ENCODE peak calls at places on chromosomes 11 and 22, in nine cellular contexts. M is fibroblast of lung; I is CD8-positive, alpha-beta T cell; F is thyroid gland; P is IMR-90; E is aorta; V is iPS DF 6.9; K is left ventricle myocardium inferior; Q is CD8-positive, alpha-beta memory T cell. D is an unnamed sample.

GRCh38 chr11:111359223-111360149 is 19.6 kb downstream of the POU2AF1 start:
- DNase-seq in M (no peak), I (no peak), F (no peak), P (no peak), E (no peak), V (no peak), K (no peak), Q (no peak), D (no peak)

GRCh38 chr11:62555464-62556092 is 9.0 kb upstream of the AHNAK start:
- DNase-seq in M (peak; percentile 76), I (peak; percentile 71), F (no peak), P (peak; percentile 30), E (no peak), V (no peak), K (peak; percentile 39), Q (peak; percentile 60), D (no peak)

GRCh38 chr22:42889290-42889689 is 32.2 kb upstream of the ARFGAP3 start:
- DNase-seq in M (no peak), I (no peak), F (no peak), P (no peak), E (no peak), V (no peak), K (no peak), Q (no peak), D (no peak)

GRCh38 chr22:27845603-27846100 is 44.1 kb upstream of the MN1 start:
- DNase-seq in M (no peak), I (no peak), F (no peak), P (no peak), E (no peak), V (no peak), K (no peak), Q (no peak), D (no peak)

GRCh38 chr22:50529416-50530279 is at the start of gene TYMP:
- DNase-seq in M (no peak), I (peak; percentile 47), F (peak; percentile 57), P (no peak), E (peak; percentile 90), V (no peak), K (peak; percentile 82), Q (peak; percentile 67), D (no peak)

GRCh38 chr11:61626580-61627380 is 45.9 kb upstream of the SYT7 start:
- DNase-seq in M (no peak), I (no peak), F (peak; percentile 80), P (peak; percentile 36), E (no peak), V (peak; percentile 78), K (peak; percentile 50), Q (no peak), D (no peak)

GRCh38 chr22:50114221-50114981 is 24.6 kb downstream of the MOV10L1 start:
- DNase-seq in M (peak; percentile 81), I (no peak), F (peak; percentile 59), P (peak; percentile 83), E (no peak), V (no peak), K (no peak), Q (no peak), D (no peak)

GRCh38 chr11:19539861-19540260 is 172.8 kb upstream of the NAV2 start:
- DNase-seq in M (no peak), I (no peak), F (no peak), P (no peak), E (no peak), V (no peak), K (no peak), Q (no peak), D (no peak)

GRCh38 chr11:109037856-109038780 is 373.2 kb downstream of the DDX10 start:
- DNase-seq in M (peak; percentile 46), I (no peak), F (no peak), P (peak; percentile 61), E (no peak), V (no peak), K (no peak), Q (no peak), D (no peak)

GRCh38 chr11:61954106-61955030 is 4.2 kb downstream of the BEST1 start:
- DNase-seq in M (peak; percentile 45), I (no peak), F (no peak), P (no peak), E (no peak), V (no peak), K (no peak), Q (no peak), D (no peak)

GRCh38 chr22:38257170-38257569 is 15.6 kb downstream of the TMEM184B start:
- DNase-seq in M (peak; percentile 61), I (no peak), F (no peak), P (peak; percentile 81), E (no peak), V (no peak), K (no peak), Q (no peak), D (no peak)

GRCh38 chr11:28833670-28834069 is 725.5 kb downstream of the METTL15 start:
- DNase-seq in M (peak; percentile 80), I (no peak), F (no peak), P (peak; percentile 99), E (no peak), V (no peak), K (no peak), Q (no peak), D (no peak)

GRCh38 chr11:114960117-114960516 is 281.8 kb downstream of the NXPE2 start:
- DNase-seq in M (no peak), I (no peak), F (no peak), P (no peak), E (no peak), V (no peak), K (no peak), Q (no peak), D (no peak)

GRCh38 chr22:46056169-46057041 is 79.4 kb upstream of the WNT7B start:
- DNase-seq in M (no peak), I (no peak), F (no peak), P (no peak), E (peak; percentile 80), V (no peak), K (peak; percentile 38), Q (no peak), D (peak; percentile 68)

GRCh38 chr22:46055176-46055850 is 78.4 kb upstream of the WNT7B start:
- DNase-seq in M (no peak), I (no peak), F (no peak), P (no peak), E (peak; percentile 74), V (no peak), K (peak; percentile 63), Q (no peak), D (no peak)

GRCh38 chr22:46057206-46057605 is 80.2 kb upstream of the WNT7B start:
- DNase-seq in M (peak; percentile 19), I (no peak), F (no peak), P (no peak), E (no peak), V (no peak), K (peak; percentile 27), Q (no peak), D (no peak)

GRCh38 chr22:46054878-46055158 is 77.9 kb upstream of the WNT7B start:
- DNase-seq in M (no peak), I (no peak), F (no peak), P (no peak), E (no peak), V (no peak), K (peak; percentile 18), Q (no peak), D (no peak)

DNA sequence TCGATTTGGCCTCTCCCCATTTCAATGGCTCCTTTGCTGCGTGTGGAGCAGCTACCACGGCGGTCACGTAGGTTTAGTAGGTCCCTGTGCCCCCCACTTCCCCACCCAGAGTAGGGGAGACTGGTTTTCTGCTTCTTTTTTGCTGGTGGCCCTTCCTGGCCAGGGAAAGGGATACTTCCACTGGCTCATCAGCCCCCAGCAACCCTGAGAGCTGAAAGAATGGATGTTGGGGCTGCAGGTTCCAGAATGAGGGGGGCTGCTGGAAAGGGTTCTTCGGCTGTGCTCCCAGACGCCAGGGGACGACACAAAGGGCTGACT is 78.8 kb upstream of the WNT7B start:
- DNase-seq in M (no peak), I (no peak), F (no peak), P (no peak), E (no peak), V (no peak), K (no peak), Q (no peak), D (no peak)
- H3K4me1 ChIP-seq in M (peaks cover 29% of the 10 kb centered on the region), I (peaks cover 54% of the 10 kb centered on the region), F (peaks cover 52% of the 10 kb centered on the region), P (peaks cover 26% of the 10 kb centered on the region), E (peaks cover 2% of the 10 kb centered on the region), V (no peaks in the 10 kb centered on the region), K (peaks cover 99% of the 10 kb centered on the region), Q (peaks cover 57% of the 10 kb centered on the region), D (peaks cover 22% of the 10 kb centered on the region)

DNA sequence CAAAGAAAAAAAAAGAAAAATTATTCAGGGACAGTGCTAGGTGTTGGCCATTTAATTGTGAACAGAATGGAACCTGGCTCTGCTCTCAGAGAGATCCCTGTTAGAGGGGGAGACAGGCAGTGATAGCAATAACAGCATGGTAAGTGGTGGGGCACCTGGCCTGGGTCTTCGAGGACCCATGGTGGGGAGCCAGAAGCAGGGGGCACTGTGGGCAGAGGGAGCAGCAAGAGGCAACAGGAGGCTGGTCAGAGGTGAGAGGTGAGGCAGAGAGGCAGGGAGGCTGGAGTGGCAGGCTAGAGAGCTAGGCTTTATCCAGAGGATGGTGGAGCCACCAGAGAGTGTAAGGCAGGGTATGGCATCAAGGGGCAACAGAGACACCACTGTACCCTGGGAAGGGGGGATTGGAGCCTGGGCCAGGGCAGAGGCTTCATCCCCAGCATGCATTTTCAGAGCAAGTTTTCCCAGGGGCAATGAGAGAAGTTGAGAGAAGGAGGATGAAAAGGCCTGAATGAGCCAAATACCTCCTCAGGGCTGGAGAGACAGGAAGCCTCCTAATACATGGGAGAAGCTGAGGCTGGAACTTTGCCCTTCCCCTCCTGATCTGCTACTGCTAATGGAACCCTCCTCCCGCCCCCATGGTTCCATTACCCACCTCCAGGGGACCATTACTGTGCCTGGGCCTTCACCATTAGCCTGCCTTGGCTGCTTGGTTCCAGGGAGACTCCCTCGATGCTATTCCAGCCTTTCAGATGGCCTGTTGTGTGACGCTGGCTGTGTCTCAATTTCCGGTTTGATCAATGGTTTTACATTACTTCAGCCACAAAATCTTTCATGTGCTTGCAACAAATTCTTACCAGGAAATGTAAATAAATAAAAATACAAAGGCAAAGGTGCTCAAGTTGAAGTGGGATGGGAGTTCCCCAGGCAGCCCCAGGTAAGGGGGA is 2.6 kb upstream of the P2RY2 start:
- DNase-seq in M (no peak), I (no peak), F (no peak), P (no peak), E (peak; percentile 38), V (no peak), K (no peak), Q (no peak), D (no peak)
- H3K4me3 ChIP-seq in M (no peak overlapping the region), I (no peak overlapping the region), F (no peak overlapping the region), P (no peak overlapping the region), E (no peak overlapping the region), V (no peak overlapping the region), K (no peak overlapping the region), Q (no peak overlapping the region), D (no peak overlapping the region)

GRCh38 chr11:126347751-126348628 is 7.5 kb upstream of the ST3GAL4 start:
- DNase-seq in M (no peak), I (no peak), F (no peak), P (no peak), E (peak; percentile 63), V (no peak), K (no peak), Q (no peak), D (peak; percentile 74)
- H3K4me1 ChIP-seq in M (peaks cover 23% of the 10 kb centered on the region), I (no peaks in the 10 kb centered on the region), F (no peaks in the 10 kb centered on the region), P (peaks cover 18% of the 10 kb centered on the region), E (peaks cover 4% of the 10 kb centered on the region), V (peaks cover 7% of the 10 kb centered on the region), K (peaks cover 79% of the 10 kb centered on the region), Q (peaks cover 1% of the 10 kb centered on the region), D (peaks cover 31% of the 10 kb centered on the region)

DNA sequence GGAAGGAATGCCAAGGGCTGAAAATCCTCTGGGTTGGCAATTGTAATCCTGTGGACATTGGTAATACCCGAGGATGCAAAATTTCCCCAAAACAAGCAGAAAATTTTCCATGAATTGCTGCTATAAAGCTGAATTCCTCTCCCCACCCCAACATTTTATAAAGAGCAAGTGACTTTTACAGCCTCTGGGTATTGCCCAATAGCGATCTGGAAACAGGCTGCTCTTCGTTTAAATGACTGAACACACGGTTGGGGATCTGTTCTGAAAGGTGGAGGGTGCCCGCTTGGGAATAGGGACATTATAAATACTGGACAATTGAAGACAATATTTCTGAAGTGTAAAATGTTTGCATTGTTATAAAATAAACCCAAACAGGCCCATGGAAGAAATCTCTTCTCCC is 20.6 kb downstream of the EHF start:
- DNase-seq in M (no peak), I (no peak), F (no peak), P (no peak), E (no peak), V (no peak), K (no peak), Q (no peak), D (no peak)
- H3K4me3 ChIP-seq in M (no peak overlapping the region), I (no peak overlapping the region), F (no peak overlapping the region), P (no peak overlapping the region), E (no peak overlapping the region), V (no peak overlapping the region), K (no peak overlapping the region), Q (no peak overlapping the region), D (no peak overlapping the region)